ENCODE peak calls at places on chromosomes 4 and X, in five cellular contexts. One of them, this sample, is unnamed.

GRCh38 chr4:159390648-159391047 is 287.8 kb downstream of the RAPGEF2 start:
- DNase-seq in NCI-H1436: no peak
- DNase-seq in heart right ventricle: no peak
- DNase-seq in activated CD8-positive, alpha-beta T cell treated with anti-CD3 and anti-CD28 coated beads, Interleukin-2, amount 10 ng/mL, durations not matched to agents 7 days and 5 days: no peak
- DNase-seq in NCI-H1417 treated with DMSO at 0.1 percent for 48 hours: no peak
- DNase-seq in this sample: no peak

GRCh38 chr4:95107004-95107403 is 349.2 kb downstream of the BMPR1B start:
- DNase-seq in NCI-H1436: no peak
- DNase-seq in heart right ventricle: no peak
- DNase-seq in activated CD8-positive, alpha-beta T cell treated with anti-CD3 and anti-CD28 coated beads, Interleukin-2, amount 10 ng/mL, durations not matched to agents 7 days and 5 days: no peak
- DNase-seq in NCI-H1417 treated with DMSO at 0.1 percent for 48 hours: no peak
- DNase-seq in this sample: no peak

GRCh38 chr4:118351851-118352827 is 664 bp downstream of the PRSS12 start:
- DNase-seq in NCI-H1436: no peak
- DNase-seq in heart right ventricle: no peak
- DNase-seq in activated CD8-positive, alpha-beta T cell treated with anti-CD3 and anti-CD28 coated beads, Interleukin-2, amount 10 ng/mL, durations not matched to agents 7 days and 5 days: peak
- DNase-seq in NCI-H1417 treated with DMSO at 0.1 percent for 48 hours: peak
- DNase-seq in this sample: peak

GRCh38 chr4:44965446-44966095 is 239.2 kb upstream of the GNPDA2 start:
- DNase-seq in NCI-H1436: no peak
- DNase-seq in heart right ventricle: no peak
- DNase-seq in activated CD8-positive, alpha-beta T cell treated with anti-CD3 and anti-CD28 coated beads, Interleukin-2, amount 10 ng/mL, durations not matched to agents 7 days and 5 days: no peak
- DNase-seq in NCI-H1417 treated with DMSO at 0.1 percent for 48 hours: no peak
- DNase-seq in this sample: no peak

GRCh38 chr4:84965558-84966381 is 720 bp downstream of the WDFY3 start:
- DNase-seq in NCI-H1436: peak
- DNase-seq in heart right ventricle: peak
- DNase-seq in activated CD8-positive, alpha-beta T cell treated with anti-CD3 and anti-CD28 coated beads, Interleukin-2, amount 10 ng/mL, durations not matched to agents 7 days and 5 days: no peak
- DNase-seq in NCI-H1417 treated with DMSO at 0.1 percent for 48 hours: no peak
- DNase-seq in this sample: no peak

GRCh38 chrX:120568609-120569008 is 7.8 kb upstream of the CUL4B start:
- DNase-seq in NCI-H1436: no peak
- DNase-seq in heart right ventricle: no peak
- DNase-seq in activated CD8-positive, alpha-beta T cell treated with anti-CD3 and anti-CD28 coated beads, Interleukin-2, amount 10 ng/mL, durations not matched to agents 7 days and 5 days: no peak
- DNase-seq in NCI-H1417 treated with DMSO at 0.1 percent for 48 hours: no peak
- DNase-seq in this sample: no peak

GRCh38 chr4:2949782-2950125 is 13.5 kb downstream of the NOP14 start:
- DNase-seq in NCI-H1436: no peak
- DNase-seq in heart right ventricle: no peak
- DNase-seq in activated CD8-positive, alpha-beta T cell treated with anti-CD3 and anti-CD28 coated beads, Interleukin-2, amount 10 ng/mL, durations not matched to agents 7 days and 5 days: no peak
- DNase-seq in NCI-H1417 treated with DMSO at 0.1 percent for 48 hours: no peak
- DNase-seq in this sample: no peak

GRCh38 chrX:270848-271367 is 10.3 kb upstream of the PLCXD1 start:
- DNase-seq in NCI-H1436: no peak
- DNase-seq in heart right ventricle: no peak
- DNase-seq in activated CD8-positive, alpha-beta T cell treated with anti-CD3 and anti-CD28 coated beads, Interleukin-2, amount 10 ng/mL, durations not matched to agents 7 days and 5 days: no peak
- DNase-seq in NCI-H1417 treated with DMSO at 0.1 percent for 48 hours: no peak
- DNase-seq in this sample: no peak

This sample was measured in NCI-H774.